ENCODE peak calls at places on chromosomes 6 and 20, in four cellular contexts. Y is astrocyte, A is NB4, E is mucosa of descending colon. V is an unnamed sample.

GRCh38 chr6:30942338-30943060 is 1.7 kb downstream of the MUCL3 start:
- DNase-seq in Y (peak; percentile 63), A (no peak), E (peak; percentile 78), V (peak; percentile 89)

GRCh38 chr6:147852772-147853171 is 344.3 kb downstream of the SAMD5 start:
- DNase-seq in Y (no peak), A (no peak), E (no peak), V (no peak)

GRCh38 chr6:42971746-42972327 is 7.1 kb downstream of the PEX6 start:
- DNase-seq in Y (no peak), A (no peak), E (no peak), V (no peak)

GRCh38 chr6:44661221-44661609 is 273.7 kb downstream of the CDC5L start:
- DNase-seq in Y (peak; percentile 93), A (no peak), E (no peak), V (peak; percentile 92)

GRCh38 chr6:37625591-37626374 is 71.9 kb downstream of the MDGA1 start:
- DNase-seq in Y (no peak), A (no peak), E (no peak), V (no peak)

GRCh38 chr6:73929421-73929820 is 233.4 kb downstream of the CD109 start:
- DNase-seq in Y (no peak), A (no peak), E (no peak), V (peak; percentile 94)

GRCh38 chr20:17873410-17874270 is 95.0 kb downstream of the SNX5 start:
- DNase-seq in Y (peak; percentile 93), A (no peak), E (peak; percentile 94), V (peak; percentile 70)

GRCh38 chr6:71410164-71410566 is 121.6 kb downstream of the OGFRL1 start:
- DNase-seq in Y (peak; percentile 47), A (no peak), E (no peak), V (peak; percentile 92)

GRCh38 chr20:49297605-49298530 is 20.0 kb upstream of the ZNFX1 start:
- DNase-seq in Y (no peak), A (peak; percentile 79), E (no peak), V (no peak)

GRCh38 chr6:88165877-88166492 is at the start of gene CNR1:
- DNase-seq in Y (peak; percentile 8), A (no peak), E (peak; percentile 81), V (peak; percentile 28)

GRCh38 chr6:43917878-43918382 is 147.9 kb downstream of the VEGFA start:
- DNase-seq in Y (peak; percentile 67), A (peak; percentile 55), E (no peak), V (peak; percentile 30)

GRCh38 chr6:29602564-29603361 is 17.8 kb downstream of the OR2H2 start:
- DNase-seq in Y (peak; percentile 6), A (peak; percentile 24), E (no peak), V (no peak)

GRCh38 chr6:89145962-89146747 is at the start of gene PM20D2:
- DNase-seq in Y (peak; percentile 31), A (peak; percentile 94), E (peak; percentile 76), V (peak; percentile 44)

GRCh38 chr6:107965746-107966145 is 7.7 kb upstream of the SEC63 start:
- DNase-seq in Y (peak; percentile 23), A (no peak), E (no peak), V (peak; percentile 97)

GRCh38 chr6:146364816-146365594 is 178.6 kb upstream of the RAB32 start:
- DNase-seq in Y (no peak), A (no peak), E (no peak), V (peak; percentile 51)

GRCh38 chr6:6697620-6698019 is 109.1 kb downstream of the LY86 start:
- DNase-seq in Y (no peak), A (peak; percentile 77), E (no peak), V (peak; percentile 87)

GRCh38 chr6:42726485-42727083 is 4.2 kb upstream of the PRPH2 start:
- DNase-seq in Y (peak; percentile 76), A (peak; percentile 95), E (peak; percentile 86), V (peak; percentile 88)

GRCh38 chr6:36247691-36248090 is 22.2 kb upstream of the PNPLA1 start:
- DNase-seq in Y (peak; percentile 4), A (no peak), E (no peak), V (peak; percentile 40)

GRCh38 chr20:35773154-35773751 is 1.4 kb downstream of the PHF20 start:
- DNase-seq in Y (peak; percentile 33), A (peak; percentile 70), E (peak; percentile 43), V (peak; percentile 27)

GRCh38 chr6:163418273-163419029 is 3.9 kb downstream of the QKI start:
- DNase-seq in Y (no peak), A (no peak), E (no peak), V (no peak)

GRCh38 chr20:38723069-38723981 is 961 bp upstream of the SLC32A1 start:
- DNase-seq in Y (peak; percentile 30), A (peak; percentile 39), E (no peak), V (no peak)

GRCh38 chr20:38725458-38725958 is 1.2 kb downstream of the SLC32A1 start:
- DNase-seq in Y (no peak), A (no peak), E (no peak), V (no peak)

GRCh38 chr20:38724603-38725457 is 544 bp downstream of the SLC32A1 start:
- DNase-seq in Y (no peak), A (no peak), E (no peak), V (no peak)

GRCh38 chr20:38722708-38723068 is 1.6 kb upstream of the SLC32A1 start:
- DNase-seq in Y (no peak), A (no peak), E (no peak), V (no peak)

GRCh38 chr20:38723982-38724602 is at the start of gene SLC32A1:
- DNase-seq in Y (no peak), A (no peak), E (no peak), V (no peak)
- H3K4me3 ChIP-seq in Y (no peak within 1 kb of the TSS), A (no peak within 1 kb of the TSS), E (no peak within 1 kb of the TSS), V (no peak within 1 kb of the TSS)

GRCh38 chr6:119351005-119351394 is 1.4 kb upstream of the MAN1A1 start:
- DNase-seq in Y (peak; percentile 23), A (no peak), E (no peak), V (peak; percentile 53)
- H3K4me3 ChIP-seq in Y (peak overlapping the region; percentile 80), A (no peak overlapping the region), E (peak overlapping the region; percentile 90), V (no peak overlapping the region)

GRCh38 chr6:53027131-53027718 is 32.1 kb upstream of the GSTA4 start:
- DNase-seq in Y (no peak), A (no peak), E (no peak), V (no peak)
- H3K4me3 ChIP-seq in Y (no peak overlapping the region), A (no peak overlapping the region), E (no peak overlapping the region), V (no peak overlapping the region)

GRCh38 chr6:136411028-136411329 is 121.3 kb upstream of the BCLAF1 start:
- DNase-seq in Y (no peak), A (no peak), E (no peak), V (no peak)

GRCh38 chr6:136409598-136409997 is 120.0 kb upstream of the BCLAF1 start:
- DNase-seq in Y (no peak), A (no peak), E (no peak), V (peak; percentile 27)

GRCh38 chr6:136412410-136412809 is 122.8 kb upstream of the BCLAF1 start:
- DNase-seq in Y (no peak), A (no peak), E (no peak), V (no peak)

GRCh38 chr6:136411453-136412354 is 122.1 kb upstream of the BCLAF1 start:
- DNase-seq in Y (no peak), A (no peak), E (peak; percentile 44), V (no peak)

GRCh38 chr6:136410201-136411027 is 120.8 kb upstream of the BCLAF1 start:
- DNase-seq in Y (peak; percentile 39), A (no peak), E (no peak), V (no peak)
- H3K4me3 ChIP-seq in Y (no peak overlapping the region), A (no peak overlapping the region), E (no peak overlapping the region), V (no peak overlapping the region)

DNA sequence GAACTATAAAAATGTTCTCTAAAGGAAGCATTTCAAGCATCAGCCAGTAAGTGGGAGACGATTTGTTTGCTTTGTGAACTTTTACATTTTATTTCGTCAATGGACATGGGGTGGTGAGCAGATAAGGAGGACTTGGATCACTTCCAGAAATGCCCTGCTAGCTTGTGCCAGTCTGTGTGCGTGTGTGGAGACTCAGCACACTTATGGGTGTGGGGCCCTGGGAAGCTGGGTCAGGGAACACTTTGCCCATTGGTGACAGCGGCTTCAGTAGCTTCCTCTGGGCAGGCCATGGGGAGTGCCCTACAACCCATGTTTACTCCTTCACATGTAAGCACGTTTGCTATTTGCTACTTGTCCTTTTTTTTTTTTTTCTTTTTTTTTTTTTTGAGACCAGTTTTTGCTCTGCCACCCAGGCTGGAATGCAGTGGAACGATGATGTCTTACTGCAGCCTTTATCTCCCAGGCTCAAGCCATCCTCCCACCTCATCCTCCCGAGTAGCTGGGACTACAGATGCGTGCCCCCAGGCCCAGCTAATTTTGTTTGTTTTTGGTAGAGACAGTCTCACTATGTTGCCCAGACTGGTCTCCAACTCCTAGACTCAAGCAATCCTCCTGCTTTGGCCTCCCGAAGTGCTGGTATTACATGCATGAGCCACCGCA is 24.2 kb downstream of the PRDM1 start:
- DNase-seq in Y (no peak), A (no peak), E (peak; percentile 76), V (peak; percentile 41)
- H3K4me3 ChIP-seq in Y (no peak overlapping the region), A (no peak overlapping the region), E (no peak overlapping the region), V (no peak overlapping the region)

DNA sequence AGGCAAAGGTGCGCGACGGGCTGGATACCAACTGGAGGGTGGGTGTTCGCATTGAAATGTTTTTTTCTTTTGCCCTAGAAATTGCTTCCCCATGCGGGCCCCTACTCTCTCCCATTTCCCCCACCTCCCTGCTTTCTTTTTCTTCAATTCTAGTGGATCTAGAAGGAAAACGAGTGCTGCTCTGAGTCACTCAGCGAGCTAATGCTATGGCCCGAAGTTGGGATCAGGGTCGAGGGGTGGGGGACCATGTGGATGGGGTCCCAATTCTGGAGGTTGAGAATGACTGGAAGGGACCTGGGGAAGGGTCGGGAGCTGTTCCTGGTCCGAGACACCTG is 71.5 kb downstream of the SOX4 start:
- DNase-seq in Y (no peak), A (no peak), E (no peak), V (no peak)
- H3K4me3 ChIP-seq in Y (peak overlapping the region; percentile 62), A (no peak overlapping the region), E (no peak overlapping the region), V (peak overlapping the region; percentile 46)